ENCODE peak calls at places on chromosome 7, in four cellular contexts. Y is mesenchymal stem cell, C is neural progenitor cell, P is SK-N-SH. G is an unnamed sample.

GRCh38 chr7:26159243-26159642 is 7.2 kb downstream of the NFE2L3 start:
- DNase-seq in Y (no peak), P (no peak), C (no peak), G (no peak)

GRCh38 chr7:44471850-44472249 is 18.6 kb downstream of the NUDCD3 start:
- DNase-seq in Y (peak), C (no peak), P (no peak), G (no peak)

GRCh38 chr7:155781433-155781832 is 30.8 kb downstream of the SHH start:
- DNase-seq in P (no peak), C (no peak), Y (no peak), G (no peak)

GRCh38 chr7:85940798-85941197 is 702.9 kb upstream of the GRM3 start:
- DNase-seq in C (no peak), P (no peak), Y (no peak), G (no peak)

GRCh38 chr7:40297741-40298311 is 163.0 kb downstream of the SUGCT start:
- DNase-seq in P (no peak), C (no peak), Y (peak), G (no peak)

GRCh38 chr7:132309102-132309805 is 267.0 kb downstream of the PLXNA4 start:
- DNase-seq in C (no peak), Y (no peak), P (no peak), G (no peak)

GRCh38 chr7:29422829-29423228 is 140.8 kb upstream of the PRR15 start:
- DNase-seq in Y (no peak), P (no peak), C (no peak), G (no peak)

GRCh38 chr7:129989466-129989865 is 36.7 kb upstream of the UBE2H start:
- DNase-seq in Y (no peak), C (no peak), P (peak), G (no peak)

GRCh38 chr7:90749774-90750173 is 153.7 kb downstream of the CDK14 start:
- DNase-seq in Y (peak), C (no peak), P (peak), G (no peak)

GRCh38 chr7:18457832-18458231 is 37.7 kb upstream of the HDAC9 start:
- DNase-seq in P (no peak), Y (no peak), C (no peak), G (no peak)

GRCh38 chr7:120060283-120060682 is 212.7 kb upstream of the KCND2 start:
- DNase-seq in Y (peak), P (no peak), C (no peak), G (no peak)

GRCh38 chr7:124263232-124263827 is 230.5 kb upstream of the TMEM229A start:
- DNase-seq in Y (peak), P (no peak), C (peak), G (no peak)

GRCh38 chr7:95899919-95900513 is 127.7 kb downstream of the DYNC1I1 start:
- DNase-seq in Y (no peak), P (no peak), C (peak), G (no peak)

GRCh38 chr7:2947381-2947780 is 96.3 kb downstream of the CARD11 start:
- DNase-seq in P (no peak), C (no peak), Y (no peak), G (no peak)

GRCh38 chr7:86559096-86559495 is 84.6 kb upstream of the GRM3 start:
- DNase-seq in P (no peak), Y (no peak), C (no peak), G (no peak)

GRCh38 chr7:33459340-33459751 is 330.0 kb downstream of the BBS9 start:
- DNase-seq in P (peak), Y (peak), C (peak), G (no peak)

GRCh38 chr7:42925630-42926029 is 6.3 kb downstream of the PSMA2 start:
- DNase-seq in P (no peak), C (no peak), Y (no peak), G (no peak)

GRCh38 chr7:159198016-159198724 is 53.5 kb upstream of the VIPR2 start:
- DNase-seq in P (no peak), Y (no peak), C (no peak), G (no peak)

GRCh38 chr7:114539575-114539974 is 125.0 kb downstream of the FOXP2 start:
- DNase-seq in P (no peak), Y (peak), C (peak), G (peak)

GRCh38 chr7:78326870-78327269 is 528.3 kb downstream of the PHTF2 start:
- DNase-seq in C (no peak), P (no peak), Y (no peak), G (no peak)

GRCh38 chr7:17033245-17033644 is 151.5 kb upstream of the AGR3 start:
- DNase-seq in Y (no peak), P (no peak), C (no peak), G (peak)

GRCh38 chr7:47659664-47660462 is 78.0 kb upstream of the TNS3 start:
- DNase-seq in C (no peak), P (no peak), Y (no peak), G (no peak)

GRCh38 chr7:94270772-94271171 is 123.9 kb upstream of the COL1A2 start:
- DNase-seq in C (no peak), P (no peak), Y (no peak), G (no peak)

GRCh38 chr7:94266278-94266677 is 128.4 kb upstream of the COL1A2 start:
- DNase-seq in C (no peak), P (no peak), Y (peak), G (peak)

GRCh38 chr7:94264756-94265155 is 129.9 kb upstream of the COL1A2 start:
- DNase-seq in C (peak), P (no peak), Y (no peak), G (no peak)

DNA sequence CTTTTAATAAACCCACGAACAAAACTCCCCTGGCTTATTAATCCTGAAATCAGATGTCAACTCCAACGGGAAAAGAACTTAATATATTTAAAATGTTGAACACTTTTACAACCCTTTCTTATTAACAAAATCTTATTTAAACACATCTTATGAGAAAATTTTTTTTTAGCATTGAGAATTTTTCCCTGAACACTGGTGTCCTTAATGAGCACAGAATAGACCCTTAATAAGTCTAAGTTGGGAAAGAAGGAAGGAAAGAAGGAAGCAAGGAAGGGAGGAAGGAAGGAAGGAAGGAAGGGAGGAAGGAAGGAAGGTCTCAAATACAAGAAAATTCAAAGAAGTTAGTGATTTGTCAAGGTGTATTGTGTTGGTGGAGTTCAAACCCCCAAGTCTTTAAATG is 129.2 kb upstream of the COL1A2 start:
- DNase-seq in C (no peak), Y (no peak), P (no peak), G (no peak)
- H3K9ac ChIP-seq in C (no peak), Y (peak), P (no peak), G (no peak)

GRCh38 chr7:92362131-92362530 is 85.2 kb upstream of the GATAD1 start:
- DNase-seq in P (no peak), C (no peak), Y (no peak), G (no peak)

GRCh38 chr7:92359801-92360200 is 87.5 kb upstream of the GATAD1 start:
- DNase-seq in C (no peak), P (no peak), Y (peak), G (no peak)

GRCh38 chr7:92357260-92357659 is 90.0 kb upstream of the GATAD1 start:
- DNase-seq in P (no peak), Y (no peak), C (no peak), G (no peak)

DNA sequence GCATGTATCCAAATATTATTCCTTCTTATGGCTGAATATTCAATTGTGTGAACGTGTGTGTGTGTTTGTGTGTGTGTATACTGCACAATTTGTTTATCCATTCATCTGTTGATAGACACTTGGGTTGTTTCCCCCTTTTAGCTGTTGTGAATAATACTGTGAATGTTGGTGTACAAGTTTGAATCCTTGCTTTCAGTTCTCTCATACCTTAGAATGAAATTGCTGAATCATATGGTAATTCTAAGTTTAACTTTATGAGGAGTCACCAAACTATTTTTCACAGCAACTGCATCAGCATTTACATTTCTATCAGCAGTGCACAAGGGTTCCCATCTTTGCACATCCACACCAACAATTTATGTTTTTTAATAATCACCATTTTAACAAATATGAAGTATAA is 86.9 kb upstream of the GATAD1 start:
- DNase-seq in P (no peak), Y (no peak), C (no peak), G (no peak)
- H3K9ac ChIP-seq in P (no peak), Y (no peak), C (no peak), G (no peak)

GRCh38 chr7:151599401-151600227 is 79.9 kb upstream of the RHEB start:
- DNase-seq in P (peak), Y (peak), C (no peak), G (no peak)

GRCh38 chr7:151598045-151598444 is 78.3 kb upstream of the RHEB start:
- DNase-seq in P (no peak), Y (peak), C (no peak), G (no peak)

GRCh38 chr7:151595702-151596340 is 76.1 kb upstream of the RHEB start:
- DNase-seq in C (no peak), Y (no peak), P (no peak), G (no peak)

GRCh38 chr7:151601521-151602305 is 82.0 kb upstream of the RHEB start:
- DNase-seq in P (no peak), Y (no peak), C (no peak), G (no peak)

GRCh38 chr7:151597541-151597940 is 77.8 kb upstream of the RHEB start:
- DNase-seq in Y (no peak), C (no peak), P (no peak), G (no peak)
- H3K9ac ChIP-seq in Y (no peak), C (no peak), P (peak), G (no peak)

DNA sequence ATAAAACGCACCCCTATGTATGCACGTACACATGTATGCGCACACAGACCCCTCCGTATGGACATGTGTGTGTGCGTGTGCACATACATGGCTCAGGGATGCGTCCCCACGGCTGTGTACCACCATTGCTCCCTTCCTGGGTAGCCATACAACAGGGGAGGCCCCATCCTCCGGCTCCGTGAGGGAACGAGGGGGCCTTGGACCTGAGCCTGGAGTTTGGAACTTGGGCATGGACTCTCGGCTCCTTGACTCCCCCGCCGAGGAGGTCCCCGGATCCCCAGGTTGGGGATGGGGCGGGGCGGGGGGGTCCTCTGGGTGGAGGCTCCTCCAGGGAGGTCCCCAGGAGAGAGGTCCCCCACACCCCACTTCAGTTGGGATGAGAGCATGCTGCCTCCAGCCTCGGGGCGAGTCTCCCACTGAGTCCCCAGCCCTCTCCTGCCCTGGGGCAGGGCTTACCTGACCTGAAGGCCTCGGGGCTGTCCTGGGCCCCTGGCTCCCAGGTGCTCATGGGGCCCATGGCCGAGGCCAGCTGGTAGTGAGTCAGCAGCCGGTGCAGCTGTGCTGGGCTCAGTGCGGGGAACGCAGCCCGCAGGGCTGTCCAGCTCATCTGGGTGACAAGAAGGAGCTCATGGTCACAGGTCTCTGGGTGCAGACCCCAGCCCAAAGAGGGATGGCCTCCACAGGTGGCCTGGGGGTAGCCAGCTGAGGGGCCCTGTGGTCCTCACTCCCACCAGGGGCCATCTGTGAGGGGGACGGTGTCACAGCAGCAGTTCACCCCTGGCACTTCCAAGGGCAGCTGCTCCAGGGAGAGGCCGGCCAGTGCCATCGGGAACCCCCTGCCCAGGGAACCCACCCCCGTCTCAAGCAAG is 29.9 kb downstream of the AP5Z1 start:
- DNase-seq in P (no peak), Y (no peak), C (no peak), G (no peak)
- H3K9ac ChIP-seq in P (no peak), Y (no peak), C (no peak), G (no peak)

DNA sequence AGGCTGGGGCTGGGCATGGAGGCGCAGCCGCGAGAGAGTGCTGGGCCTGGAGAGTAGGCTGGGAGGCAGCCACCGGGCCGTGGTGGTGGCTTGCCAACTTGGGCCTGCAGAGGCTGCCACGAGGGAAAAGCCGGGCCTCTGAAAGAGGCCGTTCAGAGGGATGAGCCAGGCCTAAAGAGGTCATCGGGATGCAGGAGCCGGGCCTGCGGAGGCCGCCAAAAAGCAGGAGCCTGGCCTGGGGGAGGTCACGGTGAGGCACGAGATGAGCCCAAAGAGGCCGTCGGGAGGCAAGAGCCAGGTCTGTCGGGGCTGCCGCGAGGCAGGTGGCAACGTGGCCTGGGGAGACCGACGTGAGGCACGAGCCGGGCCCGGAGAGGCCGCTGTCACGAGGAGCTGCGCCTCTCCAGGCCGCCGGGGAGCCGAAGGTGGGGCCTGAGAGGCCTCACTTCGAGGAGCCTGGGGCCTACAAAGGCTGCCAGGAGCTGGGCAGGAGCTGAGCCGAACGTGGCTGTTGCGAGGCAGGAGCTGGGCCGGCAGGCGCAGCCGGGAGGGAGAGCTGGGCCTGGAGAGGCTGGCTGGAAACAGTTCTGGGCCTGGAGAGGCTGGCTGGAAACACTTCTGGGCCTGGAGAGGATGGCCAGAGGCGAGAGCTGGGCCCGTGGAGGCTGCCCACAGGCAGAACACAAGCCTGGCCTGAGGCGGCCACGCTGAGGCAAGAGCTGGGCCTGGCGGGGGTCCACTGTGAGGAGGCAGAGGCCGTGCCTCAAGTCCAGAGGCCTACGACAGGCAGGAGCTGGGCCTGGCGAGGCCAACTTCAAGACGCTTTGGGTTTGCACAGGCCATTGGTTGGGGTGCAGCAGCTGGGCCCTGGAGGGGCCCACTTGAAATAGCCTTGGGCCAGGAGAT is 24.6 kb downstream of the MDH2 start:
- DNase-seq in C (no peak), Y (no peak), P (peak), G (no peak)
- H3K9ac ChIP-seq in C (no peak), Y (no peak), P (no peak), G (no peak)

GRCh38 chr7:150371131-150371995 is 2.7 kb downstream of the REPIN1 start:
- DNase-seq in P (no peak), Y (no peak), C (no peak), G (no peak)

GRCh38 chr7:150368884-150369739 is 490 bp downstream of the REPIN1 start:
- DNase-seq in C (peak), Y (peak), P (peak), G (peak)

GRCh38 chr7:150368098-150368883 is at the start of gene REPIN1:
- DNase-seq in P (peak), Y (peak), C (peak), G (peak)

GRCh38 chr7:150370612-150371071 is 2.0 kb downstream of the REPIN1 start:
- DNase-seq in Y (peak), C (peak), P (no peak), G (no peak)

GRCh38 chr7:150369740-150370501 is 1.3 kb downstream of the REPIN1 start:
- DNase-seq in P (peak), Y (peak), C (peak), G (no peak)
- H3K9ac ChIP-seq in P (peak), Y (peak), C (peak), G (peak)

GRCh38 chr7:128112018-128112780 is 81.0 kb upstream of the LRRC4 start:
- DNase-seq in C (no peak), Y (no peak), P (no peak), G (no peak)

GRCh38 chr7:128112781-128113221 is 81.6 kb upstream of the LRRC4 start:
- DNase-seq in P (peak), Y (no peak), C (no peak), G (no peak)

GRCh38 chr7:128108129-128108528 is 76.9 kb upstream of the LRRC4 start:
- DNase-seq in P (peak), Y (no peak), C (no peak), G (no peak)

GRCh38 chr7:128108641-128109423 is 77.6 kb upstream of the LRRC4 start:
- DNase-seq in P (no peak), Y (no peak), C (no peak), G (no peak)

DNA sequence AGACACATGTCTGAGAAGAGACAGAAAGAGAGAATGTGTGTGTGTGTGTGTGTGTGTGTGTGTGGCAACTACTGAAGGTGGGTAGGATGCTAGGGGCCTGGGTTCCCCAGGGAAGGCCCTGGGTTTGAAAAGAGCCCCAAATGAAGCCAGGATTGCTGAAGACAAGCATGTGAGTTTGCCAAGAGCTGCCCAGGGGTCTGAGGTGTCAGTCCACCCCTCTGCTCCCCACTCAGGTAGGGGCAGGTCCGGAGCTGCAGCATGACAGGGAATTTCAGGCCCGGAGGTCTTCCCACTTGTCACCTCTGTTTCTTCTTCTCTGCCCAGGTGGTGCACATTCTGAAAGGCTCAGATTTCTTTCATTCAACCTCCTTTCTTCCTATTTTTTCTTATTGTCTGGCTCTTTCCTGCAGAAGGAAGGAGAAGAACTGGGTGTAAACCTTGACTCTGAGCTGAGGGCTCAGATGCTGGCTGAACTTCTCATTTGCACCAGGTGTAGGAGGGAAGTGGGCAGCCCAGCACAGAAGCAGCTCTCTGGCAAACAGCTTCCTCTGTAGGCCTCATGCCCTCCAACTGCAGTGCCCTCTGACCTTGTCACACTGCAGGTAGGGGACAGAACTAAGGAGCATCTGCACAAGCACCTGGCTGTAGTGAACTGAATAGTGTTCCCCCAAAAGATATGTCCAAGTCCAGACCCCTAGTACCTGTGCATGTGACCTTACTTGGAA is 79.6 kb upstream of the LRRC4 start:
- DNase-seq in Y (no peak), P (no peak), C (no peak), G (no peak)
- H3K9ac ChIP-seq in Y (no peak), P (no peak), C (no peak), G (no peak)

G was measured in colonic mucosa.